ENCODE peak calls at places on chromosomes 16 and 17, in six cellular contexts. K is stimulated activated CD4-positive, alpha-beta T cell treated with anti-CD3 and anti-CD28 coated beads, Interleukin-4, amount 100 ng/mL, for 1 hour; H is GM12864; Q is GM10248; C is skeletal muscle cell; X is stimulated activated naive CD4-positive, alpha-beta T cell. V is an unnamed sample.

GRCh38 chr16:22955461-22956145 is 141.6 kb downstream of the HS3ST2 start:
- DNase-seq in K (no peak), C (no peak), H (no peak), Q (no peak), X (no peak), V (no peak)

GRCh38 chr16:68287276-68288251 is 23.2 kb downstream of the SLC7A6OS start:
- DNase-seq in K (no peak), Q (no peak), H (no peak), X (peak), C (peak), V (peak)

GRCh38 chr17:42608692-42609181 is 437 bp downstream of the RETREG3 start:
- DNase-seq in K (peak), C (no peak), Q (no peak), X (peak), H (no peak), V (peak)

GRCh38 chr16:29023279-29024278 is 38.7 kb downstream of the LAT start:
- DNase-seq in X (peak), K (no peak), Q (no peak), C (no peak), H (no peak), V (no peak)

GRCh38 chr16:27849621-27850020 is 213.9 kb downstream of the GSG1L start:
- DNase-seq in C (no peak), K (no peak), Q (no peak), H (no peak), X (no peak), V (no peak)

GRCh38 chr17:65627892-65628622 is 66.6 kb upstream of the AXIN2 start:
- DNase-seq in C (peak), H (no peak), X (no peak), K (no peak), Q (no peak), V (peak)

GRCh38 chr16:482468-483185 is 44.9 kb upstream of the CAPN15 start:
- DNase-seq in Q (no peak), K (no peak), X (no peak), H (no peak), C (no peak), V (no peak)

GRCh38 chr17:65985571-65985970 is 206.4 kb downstream of the CEP112 start:
- DNase-seq in K (no peak), C (no peak), Q (no peak), H (no peak), X (no peak), V (no peak)

GRCh38 chr17:4947411-4948165 is 742 bp downstream of the PFN1 start:
- DNase-seq in H (no peak), K (peak), X (peak), Q (peak), C (no peak), V (peak)

GRCh38 chr17:35286120-35286781 is 43.4 kb downstream of the SLFN5 start:
- DNase-seq in Q (no peak), C (no peak), H (peak), X (peak), K (no peak), V (peak)

GRCh38 chr16:1770328-1771071 is 843 bp downstream of the NME3 start:
- DNase-seq in Q (peak), X (no peak), K (peak), H (no peak), C (no peak), V (peak)

GRCh38 chr17:31415004-31415454 is 23.6 kb downstream of the RAB11FIP4 start:
- DNase-seq in Q (no peak), X (no peak), K (no peak), H (no peak), C (no peak), V (no peak)

GRCh38 chr17:41065829-41066624 is at the start of gene KRTAP2-4:
- DNase-seq in X (no peak), C (peak), Q (no peak), H (no peak), K (no peak), V (peak)

GRCh38 chr17:77153487-77153886 is 12.7 kb downstream of the SEC14L1 start:
- DNase-seq in C (no peak), Q (no peak), K (no peak), H (no peak), X (no peak), V (no peak)

GRCh38 chr16:88507231-88507743 is 54.2 kb downstream of the ZFPM1 start:
- DNase-seq in X (no peak), Q (no peak), H (no peak), K (no peak), C (no peak), V (no peak)

GRCh38 chr17:81553616-81554181 is 1.5 kb upstream of the FAAP100 start:
- DNase-seq in K (no peak), Q (no peak), H (no peak), X (no peak), C (peak), V (peak)

GRCh38 chr16:54647216-54647615 is 283.4 kb upstream of the IRX5 start:
- DNase-seq in X (no peak), C (no peak), Q (no peak), K (no peak), H (no peak), V (no peak)

GRCh38 chr16:25568991-25569390 is 122.8 kb upstream of the HS3ST4 start:
- DNase-seq in Q (no peak), H (no peak), X (no peak), C (no peak), K (no peak), V (no peak)

GRCh38 chr17:63356275-63356905 is 89.7 kb downstream of the CYB561 start:
- DNase-seq in Q (no peak), C (peak), X (no peak), H (no peak), K (no peak), V (peak)

GRCh38 chr17:78197147-78197830 is 10.1 kb downstream of the AFMID start:
- DNase-seq in Q (no peak), X (no peak), H (no peak), C (no peak), K (no peak), V (no peak)

GRCh38 chr17:35942588-35943186 is 826 bp downstream of the LYZL6 start:
- DNase-seq in Q (no peak), H (no peak), C (no peak), K (no peak), X (no peak), V (no peak)

GRCh38 chr16:66894948-66895696 is 14.8 kb downstream of the PDP2 start:
- DNase-seq in Q (peak), C (no peak), H (no peak), X (peak), K (peak), V (peak)

GRCh38 chr17:68036304-68037147 is 991 bp downstream of the KPNA2 start:
- DNase-seq in C (no peak), X (no peak), K (no peak), Q (no peak), H (no peak), V (peak)

GRCh38 chr17:10161392-10161791 is 37.0 kb downstream of the GAS7 start:
- DNase-seq in X (no peak), Q (no peak), K (no peak), C (no peak), H (no peak), V (no peak)

GRCh38 chr16:88539261-88539651 is 30.9 kb upstream of the ZC3H18 start:
- DNase-seq in K (no peak), C (no peak), X (no peak), H (no peak), Q (no peak), V (no peak)

GRCh38 chr16:2520784-2521577 is 810 bp downstream of the AMDHD2 start:
- DNase-seq in Q (peak), H (no peak), X (peak), K (peak), C (no peak), V (no peak)

GRCh38 chr16:66382171-66382965 is 15.9 kb downstream of the CDH5 start:
- DNase-seq in Q (no peak), X (no peak), H (no peak), K (no peak), C (no peak), V (no peak)

GRCh38 chr17:39213852-39214251 is 11.9 kb downstream of the STAC2 start:
- DNase-seq in X (no peak), H (no peak), K (no peak), C (no peak), Q (no peak), V (no peak)

GRCh38 chr17:69760562-69760961 is 314.5 kb upstream of the KCNJ16 start:
- DNase-seq in K (no peak), X (no peak), C (no peak), H (no peak), Q (no peak), V (no peak)

GRCh38 chr16:75029854-75030253 is 31.0 kb downstream of the ZNRF1 start:
- DNase-seq in K (no peak), Q (no peak), X (no peak), H (no peak), C (no peak), V (peak)

GRCh38 chr17:78596871-78597635 is 19.9 kb upstream of the DNAH17 start:
- DNase-seq in C (no peak), H (no peak), K (no peak), X (no peak), Q (no peak), V (no peak)

GRCh38 chr16:66286527-66286926 is 80.0 kb upstream of the CDH5 start:
- DNase-seq in C (no peak), Q (no peak), X (no peak), K (no peak), H (no peak), V (no peak)

GRCh38 chr16:69613283-69614154 is 47.8 kb downstream of the NFAT5 start:
- DNase-seq in K (no peak), Q (peak), C (peak), H (peak), X (no peak), V (peak)

GRCh38 chr16:53999841-54000240 is 286.7 kb downstream of the IRX3 start:
- DNase-seq in Q (no peak), X (no peak), C (peak), H (no peak), K (no peak), V (peak)

GRCh38 chr16:87426423-87427215 is 34.5 kb downstream of the MAP1LC3B start:
- DNase-seq in H (no peak), Q (no peak), K (no peak), C (no peak), X (no peak), V (no peak)

GRCh38 chr16:89007371-89008249 is 30.6 kb upstream of the CBFA2T3 start:
- DNase-seq in X (no peak), K (no peak), C (no peak), H (no peak), Q (no peak), V (no peak)

GRCh38 chr16:56848056-56848936 is 16.7 kb upstream of the SLC12A3 start:
- DNase-seq in Q (no peak), H (no peak), C (no peak), K (no peak), X (no peak), V (peak)

GRCh38 chr17:64406321-64407200 is 15.9 kb upstream of the PECAM1 start:
- DNase-seq in H (no peak), X (no peak), C (no peak), Q (no peak), K (no peak), V (no peak)

V was measured in fibroblast of villous mesenchyme.